ENCODE peak calls at places on chromosomes 13 and 19, in five cellular contexts. E is ascending aorta, Z is SJSA1, A is left ventricle myocardium inferior, D is upper lobe of right lung. J is an unnamed sample.

GRCh38 chr13:48585456-48585840 is 52.6 kb upstream of the RCBTB2 start:
- DNase-seq in A (no peak), E (no peak), Z (no peak), D (no peak), J (no peak)

GRCh38 chr13:59846845-59847620 is 316.7 kb downstream of the DIAPH3 start:
- DNase-seq in A (no peak), D (no peak), Z (no peak), E (no peak), J (no peak)

GRCh38 chr19:55223291-55224037 is 5.1 kb downstream of the TMEM86B start:
- DNase-seq in A (no peak), E (no peak), Z (peak; percentile 35), D (peak; percentile 58), J (no peak)

GRCh38 chr13:108087813-108088212 is 127.5 kb downstream of the LIG4 start:
- DNase-seq in E (no peak), D (no peak), A (no peak), Z (no peak), J (no peak)

GRCh38 chr13:86368924-86369323 is 569.7 kb upstream of the SLITRK6 start:
- DNase-seq in A (no peak), E (no peak), D (no peak), Z (no peak), J (no peak)

GRCh38 chr13:62653371-62653770 is 1237.7 kb upstream of the PCDH20 start:
- DNase-seq in Z (no peak), A (no peak), E (no peak), D (no peak), J (no peak)

GRCh38 chr19:15112385-15112784 is 5.2 kb downstream of the SYDE1 start:
- DNase-seq in Z (no peak), E (no peak), D (no peak), A (no peak), J (no peak)

GRCh38 chr13:46726347-46726746 is 70.6 kb downstream of the ESD start:
- DNase-seq in D (no peak), E (no peak), A (no peak), Z (no peak), J (no peak)

GRCh38 chr19:51607077-51607476 is 23.1 kb downstream of the SIGLEC5 start:
- DNase-seq in Z (no peak), D (no peak), A (no peak), E (no peak), J (no peak)

GRCh38 chr13:94254737-94255136 is 224.7 kb downstream of the DCT start:
- DNase-seq in Z (no peak), A (no peak), E (no peak), D (no peak), J (no peak)

GRCh38 chr13:98997738-98998641 is 20.1 kb upstream of the DOCK9 start:
- DNase-seq in E (no peak), D (no peak), Z (peak; percentile 78), A (no peak), J (no peak)

GRCh38 chr13:114310961-114311360 is 3.3 kb upstream of the CHAMP1 start:
- DNase-seq in A (no peak), Z (no peak), E (no peak), D (no peak), J (no peak)

GRCh38 chr19:17936379-17936778 is 3.6 kb downstream of the CCDC124 start:
- DNase-seq in Z (no peak), E (no peak), A (no peak), D (no peak), J (no peak)

GRCh38 chr13:40178130-40178529 is 488.3 kb downstream of the FOXO1 start:
- DNase-seq in Z (no peak), D (no peak), E (no peak), A (no peak), J (no peak)

GRCh38 chr19:39246951-39247669 is 1.5 kb downstream of the IFNL4 start:
- DNase-seq in Z (no peak), E (no peak), A (peak; percentile 29), D (peak; percentile 68), J (no peak)

GRCh38 chr19:1790054-1790762 is 21.9 kb downstream of the ATP8B3 start:
- DNase-seq in A (no peak), E (no peak), D (no peak), Z (no peak), J (no peak)

GRCh38 chr19:3977242-3978143 is 6.6 kb upstream of the DAPK3 start:
- DNase-seq in D (no peak), Z (no peak), E (no peak), A (no peak), J (no peak)

GRCh38 chr19:33254245-33254824 is 28.7 kb upstream of the SLC7A10 start:
- DNase-seq in Z (no peak), D (no peak), A (no peak), E (no peak), J (no peak)

GRCh38 chr13:36875955-36876354 is 44.1 kb downstream of the SMAD9 start:
- DNase-seq in E (no peak), Z (no peak), D (no peak), A (no peak), J (no peak)

GRCh38 chr13:107767119-107767518 is 448.2 kb downstream of the LIG4 start:
- DNase-seq in Z (no peak), E (no peak), D (no peak), A (no peak), J (no peak)

GRCh38 chr13:68234278-68234677 is 1004.1 kb upstream of the PCDH9 start:
- DNase-seq in A (no peak), Z (no peak), E (no peak), D (no peak), J (no peak)

GRCh38 chr13:50357136-50357535 is 341.9 kb downstream of the KCNRG start:
- DNase-seq in D (no peak), A (no peak), Z (no peak), E (no peak), J (no peak)

GRCh38 chr19:38251564-38252051 is 4.6 kb downstream of the PPP1R14A start:
- DNase-seq in D (no peak), Z (no peak), A (peak; percentile 71), E (peak; percentile 32), J (peak; percentile 85)

GRCh38 chr19:41945135-41945766 is 13.9 kb downstream of the RABAC1 start:
- DNase-seq in E (peak; percentile 64), A (no peak), D (no peak), Z (no peak), J (no peak)

GRCh38 chr19:5006821-5007220 is 37.9 kb downstream of the KDM4B start:
- DNase-seq in D (no peak), Z (no peak), E (no peak), A (no peak), J (no peak)

GRCh38 chr13:97278395-97279078 is 56.4 kb downstream of the MBNL2 start:
- DNase-seq in D (no peak), A (no peak), E (no peak), Z (no peak), J (no peak)

GRCh38 chr13:77022341-77022740 is 4.6 kb downstream of the FBXL3 start:
- DNase-seq in E (no peak), Z (no peak), D (no peak), A (no peak), J (no peak)

GRCh38 chr13:77029436-77029835 is 2.5 kb upstream of the FBXL3 start:
- DNase-seq in E (no peak), A (no peak), D (no peak), Z (no peak), J (no peak)

GRCh38 chr13:77028202-77028601 is 1.2 kb upstream of the FBXL3 start:
- DNase-seq in A (no peak), D (no peak), E (no peak), Z (no peak), J (peak; percentile 57)

GRCh38 chr13:77026255-77026782 is 640 bp downstream of the FBXL3 start:
- DNase-seq in Z (peak; percentile 77), E (peak; percentile 55), A (peak; percentile 85), D (peak; percentile 94), J (peak; percentile 92)

GRCh38 chr13:77026783-77027621 is at the start of gene FBXL3:
- DNase-seq in A (peak; percentile 88), Z (peak; percentile 86), D (peak; percentile 93), E (peak; percentile 36), J (peak; percentile 89)
- H3K4me1 ChIP-seq in A (peaks cover 62% of the 10 kb centered on the region), Z (peaks cover 24% of the 10 kb centered on the region), D (peaks cover 46% of the 10 kb centered on the region), E (peaks cover 6% of the 10 kb centered on the region), J (peaks cover 60% of the 10 kb centered on the region)

GRCh38 chr19:6091771-6092291 is 18.5 kb downstream of the RFX2 start:
- DNase-seq in A (no peak), E (no peak), D (no peak), Z (no peak), J (no peak)
- H3K4me1 ChIP-seq in A (peaks cover 51% of the 10 kb centered on the region), E (peaks cover 41% of the 10 kb centered on the region), D (peaks cover 46% of the 10 kb centered on the region), Z (peaks cover 54% of the 10 kb centered on the region), J (peaks cover 49% of the 10 kb centered on the region)

GRCh38 chr19:46490774-46491173 is 4.9 kb downstream of the PNMA8B start:
- DNase-seq in Z (no peak), E (no peak), A (no peak), D (no peak), J (no peak)
- H3K4me1 ChIP-seq in Z (peaks cover 5% of the 10 kb centered on the region), E (peaks cover 32% of the 10 kb centered on the region), A (peaks cover 52% of the 10 kb centered on the region), D (peaks cover 37% of the 10 kb centered on the region), J (peaks cover 14% of the 10 kb centered on the region)

GRCh38 chr19:10784257-10784656 is 51.8 kb downstream of the TMED1 start:
- DNase-seq in E (peak; percentile 39), D (no peak), Z (no peak), A (peak; percentile 43), J (peak; percentile 71)

GRCh38 chr19:10776900-10777650 is 58.9 kb downstream of the TMED1 start:
- DNase-seq in A (no peak), E (no peak), Z (no peak), D (no peak), J (no peak)

GRCh38 chr19:10782795-10783194 is 53.2 kb downstream of the TMED1 start:
- DNase-seq in Z (no peak), A (peak; percentile 74), D (no peak), E (no peak), J (peak; percentile 32)

GRCh38 chr19:10774893-10775292 is 57.0 kb downstream of the DNM2 start:
- DNase-seq in D (no peak), A (no peak), E (no peak), Z (no peak), J (no peak)

GRCh38 chr19:10780368-10780767 is 55.6 kb downstream of the TMED1 start:
- DNase-seq in Z (no peak), E (peak; percentile 60), A (no peak), D (no peak), J (peak; percentile 71)
- H3K4me1 ChIP-seq in Z (no peaks in the 10 kb centered on the region), E (no peaks in the 10 kb centered on the region), A (peaks cover 70% of the 10 kb centered on the region), D (peaks cover 20% of the 10 kb centered on the region), J (peaks cover 45% of the 10 kb centered on the region)

GRCh38 chr19:46486358-46486757 is 9.3 kb downstream of the PNMA8B start:
- DNase-seq in E (no peak), D (no peak), Z (no peak), A (no peak), J (no peak)
- H3K4me1 ChIP-seq in E (peaks cover 29% of the 10 kb centered on the region), D (peaks cover 20% of the 10 kb centered on the region), Z (peaks cover 5% of the 10 kb centered on the region), A (peaks cover 26% of the 10 kb centered on the region), J (peaks cover 5% of the 10 kb centered on the region)

GRCh38 chr13:110301606-110302131 is 5.3 kb downstream of the COL4A1 start:
- DNase-seq in A (no peak), Z (peak; percentile 92), D (no peak), E (no peak), J (peak; percentile 17)

GRCh38 chr13:110302986-110303385 is 4.0 kb downstream of the COL4A1 start:
- DNase-seq in E (no peak), D (no peak), A (no peak), Z (peak; percentile 29), J (no peak)

GRCh38 chr13:110303644-110304043 is 3.3 kb downstream of the COL4A1 start:
- DNase-seq in Z (no peak), E (no peak), A (no peak), D (no peak), J (no peak)

GRCh38 chr13:110301083-110301482 is 5.9 kb downstream of the COL4A1 start:
- DNase-seq in A (no peak), D (no peak), E (no peak), Z (no peak), J (no peak)

GRCh38 chr13:110302154-110302553 is 4.8 kb downstream of the COL4A1 start:
- DNase-seq in D (no peak), E (no peak), A (no peak), Z (peak; percentile 43), J (no peak)
- H3K4me1 ChIP-seq in D (peaks cover 50% of the 10 kb centered on the region), E (peaks cover 51% of the 10 kb centered on the region), A (peaks cover 100% of the 10 kb centered on the region), Z (peaks cover 65% of the 10 kb centered on the region), J (peaks cover 79% of the 10 kb centered on the region)

J was measured in heart left ventricle.